ENCODE peak calls at places on chromosomes 5 and 9, in five cellular contexts. One of them, this sample, is unnamed.

GRCh38 chr5:100676807-100677631 is 141.8 kb downstream of the FAM174A start:
- DNase-seq in cardiac fibroblast: peak; percentile 34
- DNase-seq in Kasumi-1: no peak
- DNase-seq in endothelial cell: no peak
- DNase-seq in COR-L47: peak; percentile 72
- DNase-seq in this sample: peak; percentile 80

GRCh38 chr5:16773990-16774389 is 157.2 kb upstream of the RETREG1 start:
- DNase-seq in cardiac fibroblast: no peak
- DNase-seq in Kasumi-1: no peak
- DNase-seq in endothelial cell: no peak
- DNase-seq in COR-L47: peak; percentile 53
- DNase-seq in this sample: no peak

GRCh38 chr5:125412051-125412560 is 665.7 kb upstream of the ZNF608 start:
- DNase-seq in cardiac fibroblast: peak; percentile 40
- DNase-seq in Kasumi-1: no peak
- DNase-seq in endothelial cell: no peak
- DNase-seq in COR-L47: no peak
- DNase-seq in this sample: no peak

GRCh38 chr9:78666818-78667429 is 370.0 kb downstream of the PSAT1 start:
- DNase-seq in cardiac fibroblast: no peak
- DNase-seq in Kasumi-1: no peak
- DNase-seq in endothelial cell: no peak
- DNase-seq in COR-L47: no peak
- DNase-seq in this sample: no peak

GRCh38 chr5:179258001-179258921 is 87.0 kb downstream of the ADAMTS2 start:
- DNase-seq in cardiac fibroblast: no peak
- DNase-seq in Kasumi-1: no peak
- DNase-seq in endothelial cell: no peak
- DNase-seq in COR-L47: no peak
- DNase-seq in this sample: no peak

GRCh38 chr9:87494970-87495471 is 2.6 kb upstream of the DAPK1 start:
- DNase-seq in cardiac fibroblast: peak; percentile 53
- DNase-seq in Kasumi-1: no peak
- DNase-seq in endothelial cell: no peak
- DNase-seq in COR-L47: no peak
- DNase-seq in this sample: peak; percentile 94

GRCh38 chr9:136014928-136015633 is 53.9 kb upstream of the UBAC1 start:
- DNase-seq in cardiac fibroblast: no peak
- DNase-seq in Kasumi-1: no peak
- DNase-seq in endothelial cell: no peak
- DNase-seq in COR-L47: no peak
- DNase-seq in this sample: no peak

GRCh38 chr9:117081641-117082317 is 333.1 kb downstream of the ASTN2 start:
- DNase-seq in cardiac fibroblast: no peak
- DNase-seq in Kasumi-1: no peak
- DNase-seq in endothelial cell: no peak
- DNase-seq in COR-L47: no peak
- DNase-seq in this sample: no peak

GRCh38 chr5:160970605-160971191 is 118.7 kb upstream of the ATP10B start:
- DNase-seq in cardiac fibroblast: no peak
- DNase-seq in Kasumi-1: no peak
- DNase-seq in endothelial cell: no peak
- DNase-seq in COR-L47: peak; percentile 36
- DNase-seq in this sample: no peak

GRCh38 chr5:147509710-147510651 is at the start of gene DPYSL3:
- DNase-seq in cardiac fibroblast: peak; percentile 88
- DNase-seq in Kasumi-1: no peak
- DNase-seq in endothelial cell: peak; percentile 74
- DNase-seq in COR-L47: peak; percentile 76
- DNase-seq in this sample: peak; percentile 35

GRCh38 chr9:79165006-79165405 is 406.8 kb upstream of the TLE4 start:
- DNase-seq in cardiac fibroblast: peak; percentile 28
- DNase-seq in Kasumi-1: no peak
- DNase-seq in endothelial cell: no peak
- DNase-seq in COR-L47: no peak
- DNase-seq in this sample: peak; percentile 38

This sample was measured in foreskin melanocyte.